ENCODE peak calls at places on chromosomes 6 and 20, in five cellular contexts. A is IMR-90, Z is mesendoderm, Q is colonic mucosa, E is K562. S is an unnamed sample. For H3K4me1, the result is how much of the 10 kb centered on the place peaks cover.

GRCh38 chr20:35007413-35007812 is 51.7 kb downstream of the MYH7B start:
- DNase-seq in Q (no peak), E (no peak), Z (no peak), A (no peak), S (peak)

GRCh38 chr6:138231399-138231886 is 13.2 kb upstream of the PBOV1 start:
- DNase-seq in Z (no peak), A (no peak), E (no peak), Q (no peak), S (no peak)

GRCh38 chr6:29797120-29797519 is 30.5 kb upstream of the HLA-G start:
- DNase-seq in Z (no peak), E (no peak), Q (no peak), A (peak), S (no peak)

GRCh38 chr20:23179766-23180403 is 93.8 kb upstream of the CD93 start:
- DNase-seq in Q (no peak), A (no peak), E (no peak), Z (no peak), S (no peak)

GRCh38 chr6:154249499-154250298 is 106.9 kb downstream of the IPCEF1 start:
- DNase-seq in Z (no peak), E (no peak), Q (no peak), A (no peak), S (no peak)

GRCh38 chr6:68053805-68054373 is 581.2 kb upstream of the ADGRB3 start:
- DNase-seq in E (no peak), A (no peak), Q (no peak), Z (no peak), S (no peak)

GRCh38 chr6:83092756-83093399 is 25.4 kb downstream of the DOP1A start:
- DNase-seq in A (peak), E (no peak), Q (no peak), Z (no peak), S (no peak)

GRCh38 chr6:36358235-36358915 is 21.7 kb upstream of the BNIP5 start:
- DNase-seq in Z (no peak), Q (no peak), A (peak), E (no peak), S (no peak)

GRCh38 chr6:83958250-83958685 is 75.3 kb upstream of the MRAP2 start:
- DNase-seq in A (peak), Q (no peak), Z (no peak), E (no peak), S (no peak)

GRCh38 chr20:37042986-37043972 is 52.5 kb downstream of the RBL1 start:
- DNase-seq in A (no peak), Z (no peak), Q (no peak), E (no peak), S (no peak)

DNA sequence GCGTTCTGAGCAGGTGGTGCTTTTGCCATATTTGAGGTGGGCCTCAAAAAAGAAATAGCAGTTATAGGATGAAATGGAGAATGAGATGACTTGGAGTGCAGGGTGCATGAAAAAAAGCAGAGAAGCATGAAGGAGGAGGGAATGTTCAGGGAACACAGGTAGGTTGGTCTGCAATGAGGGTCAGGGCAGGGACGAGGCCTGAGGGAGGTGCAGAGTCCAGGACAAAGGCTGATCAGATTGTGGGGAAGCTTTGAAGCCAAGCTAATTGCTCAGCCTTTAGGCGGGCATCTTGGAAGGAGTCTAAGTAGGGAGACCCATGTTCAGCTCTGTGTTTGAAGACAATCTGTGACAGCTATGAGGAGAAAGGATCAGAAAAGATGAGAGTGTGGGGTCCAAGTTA is 12.0 kb downstream of the TRAM2 start:
- DNase-seq in A (no peak), Q (no peak), E (no peak), Z (no peak), S (no peak)
- H3K4me1 ChIP-seq in A (under half), Q (under half), E (under half), Z (under half), S (under half)

DNA sequence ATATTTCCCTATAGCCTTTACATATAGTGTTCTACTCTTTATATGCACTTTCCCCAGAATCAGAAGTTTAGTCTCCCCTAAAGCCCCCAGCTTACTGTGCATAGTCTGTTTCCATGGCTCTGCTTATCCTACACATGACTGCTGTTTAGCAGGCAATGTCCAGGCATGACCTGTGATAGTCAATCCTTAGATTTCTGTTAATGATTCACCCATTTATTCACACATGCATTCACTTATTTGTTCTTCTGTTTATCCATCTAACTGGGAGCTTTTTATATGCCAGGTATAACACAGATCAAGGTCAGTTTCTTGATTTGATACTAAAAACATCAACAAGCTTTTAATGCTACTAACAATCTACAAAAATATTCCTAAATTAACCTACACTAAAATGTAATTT is 300.8 kb downstream of the PHF3 start:
- DNase-seq in E (no peak), Q (no peak), A (no peak), Z (no peak), S (no peak)
- H3K9ac ChIP-seq in E (no peak), Q (no peak), A (no peak), Z (no peak), S (no peak)

GRCh38 chr6:158722176-158722729 is 72.4 kb downstream of the SYTL3 start:
- DNase-seq in A (no peak), Q (no peak), Z (no peak), E (no peak), S (no peak)

GRCh38 chr6:158713469-158713868 is 63.6 kb downstream of the SYTL3 start:
- DNase-seq in A (no peak), Q (no peak), Z (no peak), E (no peak), S (no peak)

GRCh38 chr6:158718431-158719126 is 68.7 kb downstream of the SYTL3 start:
- DNase-seq in Q (no peak), E (peak), A (no peak), Z (peak), S (peak)

GRCh38 chr6:158715330-158716311 is 65.8 kb downstream of the SYTL3 start:
- DNase-seq in A (no peak), E (peak), Z (no peak), Q (peak), S (no peak)

GRCh38 chr6:158717341-158718328 is 67.8 kb downstream of the SYTL3 start:
- DNase-seq in Z (no peak), Q (no peak), E (no peak), A (no peak), S (no peak)
- H3K27ac ChIP-seq in Z (no peak), Q (peak), E (no peak), A (no peak), S (no peak)

GRCh38 chr6:15254074-15254975 is 8.5 kb downstream of the JARID2 start:
- DNase-seq in Z (peak), E (no peak), A (no peak), Q (no peak), S (peak)

GRCh38 chr6:15256538-15257222 is 10.8 kb downstream of the JARID2 start:
- DNase-seq in A (no peak), E (no peak), Q (no peak), Z (no peak), S (peak)

GRCh38 chr6:15253107-15254073 is 7.5 kb downstream of the JARID2 start:
- DNase-seq in A (no peak), Z (no peak), E (no peak), Q (no peak), S (no peak)

GRCh38 chr6:15252205-15252604 is 6.3 kb downstream of the JARID2 start:
- DNase-seq in Z (peak), E (no peak), Q (no peak), A (no peak), S (no peak)

GRCh38 chr6:15255481-15256414 is 9.9 kb downstream of the JARID2 start:
- DNase-seq in A (no peak), Z (no peak), E (no peak), Q (no peak), S (no peak)
- H3K4me1 ChIP-seq in A (under half), Z (under half), E (under half), Q (under half), S (under half)

S was measured in endodermal cell.